ENCODE peak calls at places on chromosomes 16 and 17, in seven cellular contexts. C is tibial nerve, J is ovary, D is GM12878, A is breast epithelium, T is spleen, K is uterus. G is an unnamed sample.

GRCh38 chr16:15857779-15858560 is 1.1 kb upstream of the MYH11 start:
- DNase-seq in A (peak), J (peak), K (peak), T (no peak), D (no peak), C (no peak), G (peak)

GRCh38 chr17:69434164-69434579 is 19.7 kb downstream of the MAP2K6 start:
- DNase-seq in D (no peak), T (no peak), C (no peak), A (no peak), K (no peak), J (no peak), G (peak)

GRCh38 chr17:39665642-39666221 is 583 bp downstream of the TCAP start:
- DNase-seq in T (peak), K (no peak), D (no peak), C (no peak), A (no peak), J (no peak), G (no peak)

GRCh38 chr17:70552982-70553334 is 383.6 kb downstream of the KCNJ2 start:
- DNase-seq in D (no peak), C (no peak), J (no peak), T (no peak), A (no peak), K (no peak), G (no peak)

GRCh38 chr17:73262676-73263642 is 1.3 kb upstream of the CPSF4L start:
- DNase-seq in C (no peak), J (no peak), D (no peak), A (no peak), T (peak), K (no peak), G (no peak)

GRCh38 chr17:40799859-40800258 is at the start of gene KRT28:
- DNase-seq in K (no peak), D (no peak), C (no peak), A (no peak), T (no peak), J (no peak), G (no peak)

GRCh38 chr16:66311306-66311705 is 55.2 kb upstream of the CDH5 start:
- DNase-seq in T (no peak), D (no peak), J (no peak), A (no peak), C (no peak), K (no peak), G (no peak)

GRCh38 chr17:75647921-75648320 is 14.7 kb downstream of the SMIM5 start:
- DNase-seq in D (no peak), T (no peak), A (peak), K (no peak), J (no peak), C (no peak), G (no peak)

GRCh38 chr17:82881900-82882714 is 42.3 kb upstream of the ZNF750 start:
- DNase-seq in C (peak), A (no peak), K (no peak), J (no peak), T (peak), D (no peak), G (peak)

GRCh38 chr16:5059386-5060072 is 6.2 kb downstream of the C16orf89 start:
- DNase-seq in J (no peak), A (no peak), K (no peak), C (no peak), T (peak), D (no peak), G (no peak)

GRCh38 chr17:79020631-79021301 is 3.2 kb upstream of the C1QTNF1 start:
- DNase-seq in K (no peak), D (no peak), C (no peak), T (no peak), J (no peak), A (peak), G (peak)

GRCh38 chr16:89442588-89442987 is 47.8 kb downstream of the ANKRD11 start:
- DNase-seq in T (peak), C (no peak), A (no peak), J (no peak), K (no peak), D (no peak), G (no peak)

GRCh38 chr17:79738643-79739042 is 7.9 kb downstream of the ENPP7 start:
- DNase-seq in A (no peak), C (no peak), D (no peak), T (no peak), J (no peak), K (no peak), G (no peak)

GRCh38 chr17:72952641-72953313 is 139.7 kb downstream of the SLC39A11 start:
- DNase-seq in C (no peak), A (no peak), T (no peak), K (no peak), J (no peak), D (no peak), G (no peak)

GRCh38 chr16:58025351-58026138 is at the start of gene MMP15:
- DNase-seq in K (no peak), T (peak), J (peak), D (no peak), A (peak), C (no peak), G (peak)

GRCh38 chr17:29929006-29929543 is 953 bp downstream of the SSH2 start:
- DNase-seq in A (no peak), J (no peak), D (no peak), K (peak), T (no peak), C (no peak), G (peak)

GRCh38 chr16:57284206-57284951 is at the start of gene PLLP:
- DNase-seq in D (no peak), K (no peak), A (no peak), J (no peak), T (no peak), C (no peak), G (no peak)

GRCh38 chr16:26649646-26650045 is 417.1 kb upstream of the C16orf82 start:
- DNase-seq in K (no peak), T (no peak), A (no peak), C (no peak), D (no peak), J (no peak), G (no peak)

GRCh38 chr16:53041196-53041977 is 11.3 kb downstream of the CHD9NB start:
- DNase-seq in J (peak), D (no peak), A (peak), C (peak), K (peak), T (no peak), G (no peak)

GRCh38 chr17:70076189-70076588 is 1.2 kb downstream of the KCNJ16 start:
- DNase-seq in K (no peak), J (no peak), A (no peak), C (no peak), T (no peak), D (no peak), G (no peak)

GRCh38 chr16:2483160-2483559 is 8.2 kb downstream of the TBC1D24 start:
- DNase-seq in T (no peak), K (no peak), A (no peak), D (no peak), C (no peak), J (no peak), G (no peak)

GRCh38 chr16:59045496-59045895 is 311.4 kb upstream of the GOT2 start:
- DNase-seq in K (no peak), T (no peak), A (no peak), J (no peak), C (no peak), D (no peak), G (no peak)

GRCh38 chr17:59807892-59808509 is 84.7 kb downstream of the TUBD1 start:
- DNase-seq in A (no peak), K (no peak), T (no peak), J (no peak), D (no peak), C (no peak), G (no peak)

GRCh38 chr17:2837147-2837561 is 40.9 kb downstream of the RAP1GAP2 start:
- DNase-seq in K (no peak), J (no peak), T (no peak), A (no peak), C (no peak), D (no peak), G (no peak)

GRCh38 chr16:28189237-28189636 is 22.5 kb downstream of the XPO6 start:
- DNase-seq in C (no peak), A (no peak), D (no peak), K (no peak), J (no peak), T (no peak), G (no peak)

GRCh38 chr16:70646260-70647241 is at the start of gene IL34:
- DNase-seq in K (peak), A (no peak), J (peak), T (peak), D (no peak), C (no peak), G (no peak)

GRCh38 chr16:49914697-49915096 is 58.8 kb upstream of the ZNF423 start:
- DNase-seq in A (no peak), K (no peak), T (no peak), C (no peak), J (no peak), D (no peak), G (no peak)

GRCh38 chr17:21524211-21524591 is 148.0 kb downstream of the KCNJ12 start:
- DNase-seq in A (no peak), D (no peak), J (no peak), T (no peak), C (no peak), K (no peak), G (no peak)

GRCh38 chr16:56137269-56137668 is 54.0 kb upstream of the GNAO1 start:
- DNase-seq in C (no peak), D (no peak), T (no peak), A (no peak), K (no peak), J (no peak), G (no peak)

GRCh38 chr17:37637956-37638355 is 5.3 kb downstream of the DDX52 start:
- DNase-seq in A (no peak), K (no peak), T (no peak), J (no peak), C (no peak), D (no peak), G (no peak)

GRCh38 chr16:10877472-10877946 is 507 bp downstream of the CIITA start:
- DNase-seq in C (no peak), A (no peak), T (no peak), K (no peak), D (no peak), J (no peak), G (no peak)
- TF ChIP-seq CTCF in C (no peak), A (no peak), T (no peak), K (no peak), D (peak), J (no peak), G (no peak)

GRCh38 chr17:4532860-4533521 is 22.2 kb downstream of the MYBBP1A start:
- DNase-seq in T (no peak), K (no peak), A (no peak), D (no peak), C (no peak), J (no peak), G (no peak)
- TF ChIP-seq POLR2A in T (no peak), K (no peak), A (no peak), D (peak), C (no peak), J (no peak), G (no peak)

DNA sequence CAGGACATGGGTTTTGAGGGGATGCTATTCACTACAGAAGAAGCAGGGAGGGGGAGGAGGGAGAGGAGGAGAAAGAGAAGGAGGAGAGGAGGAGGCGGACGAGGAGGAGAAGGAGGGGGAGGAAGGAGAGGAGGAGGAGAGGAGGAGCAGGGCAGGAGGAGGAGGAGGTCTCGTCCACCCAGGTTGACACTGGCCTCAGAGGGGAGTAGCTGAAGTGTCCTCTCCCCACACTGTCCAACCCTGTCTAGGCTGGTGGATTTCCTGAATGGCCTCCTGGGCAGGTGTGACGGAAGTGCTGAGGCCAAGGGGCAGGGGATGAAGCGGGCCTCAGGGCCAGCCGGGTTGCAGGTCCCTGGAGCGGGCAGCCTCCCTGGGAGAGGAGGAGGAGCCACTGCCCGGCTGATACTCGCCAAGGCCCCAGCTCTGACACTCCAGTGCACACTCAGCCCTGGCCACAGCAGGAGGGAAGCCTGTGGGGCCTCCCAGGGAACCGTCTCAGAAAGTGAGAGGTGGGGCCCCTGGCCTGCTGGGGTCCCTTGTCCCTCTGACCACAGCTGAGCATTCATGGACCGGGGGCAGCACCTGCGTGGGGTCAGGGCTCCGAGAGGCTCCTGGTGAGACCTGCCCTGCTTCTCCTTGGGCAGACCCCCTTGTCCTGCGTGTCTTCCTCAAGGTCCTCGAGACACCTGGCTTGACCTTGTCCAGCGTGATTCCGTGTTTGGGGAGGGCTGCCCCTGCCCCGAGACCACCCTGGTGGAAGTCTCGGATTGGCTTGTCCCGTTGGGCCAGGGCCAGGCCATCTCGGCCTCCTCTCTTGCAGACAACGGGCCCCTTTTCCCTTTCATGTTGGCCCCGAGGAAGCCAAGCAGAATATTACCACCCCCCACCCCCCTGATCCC is 200.6 kb upstream of the CIBAR2 start:
- DNase-seq in D (no peak), T (no peak), J (no peak), K (no peak), A (no peak), C (no peak), G (no peak)
- H3K4me3 ChIP-seq in D (no peak), T (no peak), J (no peak), K (no peak), A (no peak), C (no peak), G (no peak)

GRCh38 chr16:85474808-85475207 is 138.3 kb upstream of the GSE1 start:
- DNase-seq in T (no peak), D (no peak), J (no peak), C (no peak), K (no peak), A (no peak), G (no peak)

GRCh38 chr16:85473909-85474640 is 139.0 kb upstream of the GSE1 start:
- DNase-seq in A (no peak), K (no peak), C (no peak), J (peak), T (no peak), D (no peak), G (no peak)

GRCh38 chr16:85471469-85472431 is 141.4 kb upstream of the GSE1 start:
- DNase-seq in C (no peak), K (no peak), J (peak), D (no peak), A (no peak), T (no peak), G (no peak)

GRCh38 chr16:85472514-85472913 is 140.6 kb upstream of the GSE1 start:
- DNase-seq in K (no peak), T (no peak), C (no peak), D (no peak), A (no peak), J (no peak), G (no peak)

GRCh38 chr16:85473326-85473725 is 139.8 kb upstream of the GSE1 start:
- DNase-seq in C (no peak), J (no peak), T (no peak), D (no peak), K (no peak), A (no peak), G (no peak)
- TF ChIP-seq CTCF in C (no peak), J (no peak), T (no peak), D (no peak), K (no peak), A (no peak), G (no peak)